ENCODE peak calls at places on chromosomes 16 and 17, in four cellular contexts. X is K562, F is HepG2, K is GM12878. D is an unnamed sample.
A peak's percentile ranks its signal among the peaks of the same experiment; 100 is the strongest.

GRCh38 chr17:16446338-16446983 is 31.1 kb downstream of the TRPV2 start:
- DNase-seq in F (no peak), X (no peak), K (no peak), D (peak; percentile 44)

GRCh38 chr17:2682304-2682938 is 29.1 kb downstream of the CLUH start:
- DNase-seq in K (no peak), X (no peak), F (no peak), D (no peak)

GRCh38 chr16:87077750-87078127 is 239.5 kb downstream of the C16orf95 start:
- DNase-seq in F (no peak), X (no peak), K (no peak), D (no peak)

GRCh38 chr16:68097895-68098294 is 12.7 kb downstream of the NFATC3 start:
- DNase-seq in X (no peak), K (no peak), F (no peak), D (no peak)

GRCh38 chr16:66706506-66706880 is 9.9 kb upstream of the CMTM4 start:
- DNase-seq in X (no peak), K (no peak), F (no peak), D (no peak)

GRCh38 chr16:29645699-29646187 is 17.3 kb upstream of the SPN start:
- DNase-seq in X (peak; percentile 87), F (peak; percentile 89), K (peak; percentile 83), D (peak; percentile 76)

GRCh38 chr16:85612191-85612800 is 826 bp upstream of the GSE1 start:
- DNase-seq in F (peak; percentile 91), X (no peak), K (no peak), D (peak; percentile 97)

GRCh38 chr17:3915642-3916012 is 638 bp downstream of the P2RX1 start:
- DNase-seq in K (no peak), F (no peak), X (no peak), D (no peak)

GRCh38 chr16:67708368-67708771 is 10.7 kb downstream of the GFOD2 start:
- DNase-seq in X (no peak), F (no peak), K (no peak), D (no peak)

GRCh38 chr16:81610144-81610842 is 165.7 kb downstream of the CMIP start:
- DNase-seq in F (no peak), K (no peak), X (no peak), D (no peak)

GRCh38 chr16:68715471-68715870 is 21.6 kb upstream of the CDH1 start:
- DNase-seq in K (no peak), X (no peak), F (peak; percentile 62), D (peak; percentile 18)

GRCh38 chr17:37118738-37119137 is 170.0 kb downstream of the AATF start:
- DNase-seq in K (no peak), X (no peak), F (no peak), D (no peak)

GRCh38 chr17:40451420-40451819 is 8.2 kb downstream of the IGFBP4 start:
- DNase-seq in X (no peak), K (no peak), F (no peak), D (no peak)

GRCh38 chr16:26111900-26112299 is 420.1 kb downstream of the HS3ST4 start:
- DNase-seq in F (no peak), X (no peak), K (no peak), D (peak; percentile 5)

GRCh38 chr16:89727406-89728120 is 6.2 kb downstream of the ZNF276 start:
- DNase-seq in F (no peak), K (no peak), X (no peak), D (no peak)

GRCh38 chr17:80110927-80111701 is 9.7 kb downstream of the GAA start:
- DNase-seq in F (no peak), X (no peak), K (no peak), D (no peak)

GRCh38 chr17:36869856-36870617 is 67.2 kb upstream of the LHX1 start:
- DNase-seq in F (no peak), X (peak; percentile 69), K (no peak), D (peak; percentile 75)

GRCh38 chr16:16025214-16025968 is 76.0 kb downstream of the ABCC1 start:
- DNase-seq in K (no peak), X (peak; percentile 24), F (no peak), D (peak; percentile 38)

GRCh38 chr17:82332669-82333278 is 792 bp downstream of the SECTM1 start:
- DNase-seq in F (no peak), K (no peak), X (peak; percentile 74), D (peak; percentile 69)

GRCh38 chr16:85393674-85394510 is 219.2 kb upstream of the GSE1 start:
- DNase-seq in K (no peak), X (peak; percentile 93), F (no peak), D (peak; percentile 84)

GRCh38 chr16:58931436-58931835 is 197.3 kb upstream of the GOT2 start:
- DNase-seq in F (no peak), K (no peak), X (no peak), D (no peak)

GRCh38 chr16:57480127-57480753 is 6.1 kb downstream of the DOK4 start:
- DNase-seq in F (peak; percentile 88), K (no peak), X (peak; percentile 76), D (peak; percentile 90)

GRCh38 chr16:2275476-2276450 is 7.8 kb upstream of the RNPS1 start:
- DNase-seq in X (no peak), K (no peak), F (no peak), D (no peak)

GRCh38 chr16:58046054-58046881 is 20.7 kb downstream of the MMP15 start:
- DNase-seq in K (no peak), X (no peak), F (no peak), D (no peak)

GRCh38 chr17:72069744-72070143 is 51.1 kb upstream of the SOX9 start:
- DNase-seq in K (no peak), X (no peak), F (no peak), D (no peak)

GRCh38 chr17:57084361-57084801 is 665 bp upstream of the AKAP1 start:
- DNase-seq in X (no peak), F (no peak), K (no peak), D (no peak)

GRCh38 chr17:57088298-57088697 is 3.3 kb downstream of the AKAP1 start:
- DNase-seq in K (no peak), F (no peak), X (no peak), D (no peak)

GRCh38 chr17:57084802-57085447 is at the start of gene AKAP1:
- DNase-seq in F (peak; percentile 92), X (peak; percentile 98), K (peak; percentile 72), D (peak; percentile 96)

GRCh38 chr17:57085448-57086068 is 512 bp downstream of the AKAP1 start:
- DNase-seq in F (peak; percentile 94), K (no peak), X (peak; percentile 83), D (peak; percentile 61)

GRCh38 chr17:57086069-57086930 is 1.3 kb downstream of the AKAP1 start:
- DNase-seq in X (peak; percentile 44), F (peak; percentile 88), K (no peak), D (peak; percentile 79)
- TF ChIP-seq ESRRA in X (no peak), F (peak; percentile 13), K (no peak), D (no peak)

GRCh38 chr17:8131844-8132441 is 8.0 kb upstream of the HES7 start:
- DNase-seq in F (no peak), K (no peak), X (no peak), D (no peak)
- TF ChIP-seq SMC3 in F (no peak), K (no peak), X (no peak), D (no peak)

DNA sequence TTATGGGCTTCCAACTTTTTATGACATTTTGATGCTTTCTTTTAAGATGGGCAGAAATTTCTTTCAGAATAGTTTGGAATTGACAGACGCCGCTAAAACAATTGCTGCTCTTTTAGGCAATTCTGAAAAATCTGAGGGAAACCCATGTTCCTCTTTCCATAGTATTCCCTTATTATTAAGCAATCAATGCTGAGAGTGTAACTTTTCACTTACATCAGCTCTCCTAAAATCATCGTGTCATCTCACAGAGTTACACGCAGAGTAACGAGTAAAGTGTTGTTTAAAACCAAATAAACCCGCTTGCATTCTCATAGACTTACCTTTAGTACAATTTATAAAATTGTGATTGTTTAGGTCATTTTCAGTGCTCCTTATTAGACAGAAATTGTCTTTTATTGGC is 150.6 kb downstream of the MAF start:
- DNase-seq in K (no peak), F (no peak), X (no peak), D (no peak)
- TF ChIP-seq EP300 in K (no peak), F (no peak), X (no peak), D (no peak)

GRCh38 chr16:22232277-22233049 is 26.4 kb downstream of the EEF2K start:
- DNase-seq in K (no peak), F (peak; percentile 93), X (no peak), D (peak; percentile 87)
- TF ChIP-seq ESRRA in K (no peak), F (no peak), X (no peak), D (no peak)

D was measured in A549.